ENCODE peak calls at places on chromosomes 2 and 18, in nine cellular contexts. One of them, this sample, is unnamed.

GRCh38 chr2:24816884-24817283 is 23.7 kb downstream of the CENPO start:
- DNase-seq in GM12865: no peak
- DNase-seq in foreskin fibroblast: peak
- DNase-seq in NCI-H510A treated with DMSO at 0.1 percent for 48 hours: no peak
- DNase-seq in GDM1: no peak
- DNase-seq in hypothalamus: no peak
- DNase-seq in cardiac fibroblast: peak
- DNase-seq in HEK293T: no peak
- DNase-seq in activated B cell treated with CpG ODN at 0.5 μM for 24 hours: no peak
- DNase-seq in this sample: no peak

GRCh38 chr2:133411857-133412256 is 156.4 kb downstream of the NCKAP5 start:
- DNase-seq in GM12865: no peak
- DNase-seq in foreskin fibroblast: no peak
- DNase-seq in NCI-H510A treated with DMSO at 0.1 percent for 48 hours: no peak
- DNase-seq in GDM1: no peak
- DNase-seq in hypothalamus: no peak
- DNase-seq in cardiac fibroblast: no peak
- DNase-seq in HEK293T: peak
- DNase-seq in activated B cell treated with CpG ODN at 0.5 μM for 24 hours: no peak
- DNase-seq in this sample: no peak

GRCh38 chr2:231152800-231153557 is 28.1 kb upstream of the HTR2B start:
- DNase-seq in GM12865: no peak
- DNase-seq in foreskin fibroblast: peak
- DNase-seq in NCI-H510A treated with DMSO at 0.1 percent for 48 hours: no peak
- DNase-seq in GDM1: no peak
- DNase-seq in hypothalamus: no peak
- DNase-seq in cardiac fibroblast: peak
- DNase-seq in HEK293T: no peak
- DNase-seq in activated B cell treated with CpG ODN at 0.5 μM for 24 hours: no peak
- DNase-seq in this sample: no peak

GRCh38 chr18:53790817-53791216 is 433.7 kb downstream of the MBD2 start:
- DNase-seq in GM12865: no peak
- DNase-seq in foreskin fibroblast: peak
- DNase-seq in NCI-H510A treated with DMSO at 0.1 percent for 48 hours: no peak
- DNase-seq in GDM1: no peak
- DNase-seq in hypothalamus: no peak
- DNase-seq in cardiac fibroblast: peak
- DNase-seq in HEK293T: no peak
- DNase-seq in activated B cell treated with CpG ODN at 0.5 μM for 24 hours: no peak
- DNase-seq in this sample: no peak

GRCh38 chr18:49742563-49743295 is 70.6 kb downstream of the ACAA2 start:
- DNase-seq in GM12865: no peak
- DNase-seq in foreskin fibroblast: no peak
- DNase-seq in NCI-H510A treated with DMSO at 0.1 percent for 48 hours: no peak
- DNase-seq in GDM1: no peak
- DNase-seq in hypothalamus: no peak
- DNase-seq in cardiac fibroblast: no peak
- DNase-seq in HEK293T: no peak
- DNase-seq in activated B cell treated with CpG ODN at 0.5 μM for 24 hours: no peak
- DNase-seq in this sample: no peak

GRCh38 chr2:216312441-216312840 is 59.8 kb downstream of the MARCHF4 start:
- DNase-seq in GM12865: no peak
- DNase-seq in foreskin fibroblast: no peak
- DNase-seq in NCI-H510A treated with DMSO at 0.1 percent for 48 hours: no peak
- DNase-seq in GDM1: no peak
- DNase-seq in hypothalamus: no peak
- DNase-seq in cardiac fibroblast: no peak
- DNase-seq in HEK293T: no peak
- DNase-seq in activated B cell treated with CpG ODN at 0.5 μM for 24 hours: no peak
- DNase-seq in this sample: no peak

GRCh38 chr2:100876231-100876860 is 56.4 kb downstream of the NPAS2 start:
- DNase-seq in GM12865: no peak
- DNase-seq in foreskin fibroblast: no peak
- DNase-seq in NCI-H510A treated with DMSO at 0.1 percent for 48 hours: no peak
- DNase-seq in GDM1: no peak
- DNase-seq in hypothalamus: no peak
- DNase-seq in cardiac fibroblast: no peak
- DNase-seq in HEK293T: no peak
- DNase-seq in activated B cell treated with CpG ODN at 0.5 μM for 24 hours: no peak
- DNase-seq in this sample: no peak

GRCh38 chr2:101985101-101985792 is 6.5 kb upstream of the IL1R2 start:
- DNase-seq in GM12865: no peak
- DNase-seq in foreskin fibroblast: no peak
- DNase-seq in NCI-H510A treated with DMSO at 0.1 percent for 48 hours: no peak
- DNase-seq in GDM1: no peak
- DNase-seq in hypothalamus: no peak
- DNase-seq in cardiac fibroblast: no peak
- DNase-seq in HEK293T: no peak
- DNase-seq in activated B cell treated with CpG ODN at 0.5 μM for 24 hours: no peak
- DNase-seq in this sample: no peak

GRCh38 chr2:84132371-84132770 is 326.7 kb downstream of the SUCLG1 start:
- DNase-seq in GM12865: no peak
- DNase-seq in foreskin fibroblast: no peak
- DNase-seq in NCI-H510A treated with DMSO at 0.1 percent for 48 hours: peak
- DNase-seq in GDM1: no peak
- DNase-seq in hypothalamus: no peak
- DNase-seq in cardiac fibroblast: no peak
- DNase-seq in HEK293T: no peak
- DNase-seq in activated B cell treated with CpG ODN at 0.5 μM for 24 hours: no peak
- DNase-seq in this sample: no peak

GRCh38 chr2:115880558-115880957 is 1438.1 kb downstream of the DPP10 start:
- DNase-seq in GM12865: no peak
- DNase-seq in foreskin fibroblast: no peak
- DNase-seq in NCI-H510A treated with DMSO at 0.1 percent for 48 hours: no peak
- DNase-seq in GDM1: no peak
- DNase-seq in hypothalamus: no peak
- DNase-seq in cardiac fibroblast: no peak
- DNase-seq in HEK293T: peak
- DNase-seq in activated B cell treated with CpG ODN at 0.5 μM for 24 hours: no peak
- DNase-seq in this sample: peak

GRCh38 chr2:208142255-208142924 is 3.6 kb downstream of the CRYGB start:
- DNase-seq in GM12865: no peak
- DNase-seq in foreskin fibroblast: peak
- DNase-seq in NCI-H510A treated with DMSO at 0.1 percent for 48 hours: peak
- DNase-seq in GDM1: no peak
- DNase-seq in hypothalamus: no peak
- DNase-seq in cardiac fibroblast: peak
- DNase-seq in HEK293T: no peak
- DNase-seq in activated B cell treated with CpG ODN at 0.5 μM for 24 hours: no peak
- DNase-seq in this sample: no peak

GRCh38 chr2:215749092-215749957 is 264.0 kb downstream of the MREG start:
- DNase-seq in GM12865: no peak
- DNase-seq in foreskin fibroblast: peak
- DNase-seq in NCI-H510A treated with DMSO at 0.1 percent for 48 hours: no peak
- DNase-seq in GDM1: no peak
- DNase-seq in hypothalamus: no peak
- DNase-seq in cardiac fibroblast: peak
- DNase-seq in HEK293T: no peak
- DNase-seq in activated B cell treated with CpG ODN at 0.5 μM for 24 hours: no peak
- DNase-seq in this sample: no peak

GRCh38 chr2:63049291-63050185 is 1.1 kb upstream of the OTX1 start:
- DNase-seq in GM12865: no peak
- DNase-seq in foreskin fibroblast: peak
- DNase-seq in NCI-H510A treated with DMSO at 0.1 percent for 48 hours: no peak
- DNase-seq in GDM1: no peak
- DNase-seq in hypothalamus: no peak
- DNase-seq in cardiac fibroblast: peak
- DNase-seq in HEK293T: peak
- DNase-seq in activated B cell treated with CpG ODN at 0.5 μM for 24 hours: peak
- DNase-seq in this sample: no peak

GRCh38 chr18:48605408-48605845 is 66.6 kb downstream of the CTIF start:
- DNase-seq in GM12865: peak
- DNase-seq in foreskin fibroblast: peak
- DNase-seq in NCI-H510A treated with DMSO at 0.1 percent for 48 hours: no peak
- DNase-seq in GDM1: peak
- DNase-seq in hypothalamus: no peak
- DNase-seq in cardiac fibroblast: peak
- DNase-seq in HEK293T: peak
- DNase-seq in activated B cell treated with CpG ODN at 0.5 μM for 24 hours: no peak
- DNase-seq in this sample: peak

GRCh38 chr2:126668254-126668653 is 12.3 kb downstream of the GYPC start:
- DNase-seq in GM12865: no peak
- DNase-seq in foreskin fibroblast: no peak
- DNase-seq in NCI-H510A treated with DMSO at 0.1 percent for 48 hours: no peak
- DNase-seq in GDM1: no peak
- DNase-seq in hypothalamus: no peak
- DNase-seq in cardiac fibroblast: no peak
- DNase-seq in HEK293T: no peak
- DNase-seq in activated B cell treated with CpG ODN at 0.5 μM for 24 hours: no peak
- DNase-seq in this sample: no peak

GRCh38 chr2:10752236-10752635 is 30.8 kb downstream of the ATP6V1C2 start:
- DNase-seq in GM12865: no peak
- DNase-seq in foreskin fibroblast: no peak
- DNase-seq in NCI-H510A treated with DMSO at 0.1 percent for 48 hours: no peak
- DNase-seq in GDM1: no peak
- DNase-seq in hypothalamus: no peak
- DNase-seq in cardiac fibroblast: no peak
- DNase-seq in HEK293T: no peak
- DNase-seq in activated B cell treated with CpG ODN at 0.5 μM for 24 hours: no peak
- DNase-seq in this sample: no peak

GRCh38 chr2:23460228-23460627 is 75.2 kb downstream of the KLHL29 start:
- DNase-seq in GM12865: peak
- DNase-seq in foreskin fibroblast: peak
- DNase-seq in NCI-H510A treated with DMSO at 0.1 percent for 48 hours: no peak
- DNase-seq in GDM1: no peak
- DNase-seq in hypothalamus: no peak
- DNase-seq in cardiac fibroblast: peak
- DNase-seq in HEK293T: no peak
- DNase-seq in activated B cell treated with CpG ODN at 0.5 μM for 24 hours: no peak
- DNase-seq in this sample: peak

GRCh38 chr18:75205760-75206109 is 3.2 kb downstream of the PTGR3 start:
- DNase-seq in GM12865: no peak
- DNase-seq in foreskin fibroblast: peak
- DNase-seq in NCI-H510A treated with DMSO at 0.1 percent for 48 hours: no peak
- DNase-seq in GDM1: no peak
- DNase-seq in hypothalamus: no peak
- DNase-seq in cardiac fibroblast: no peak
- DNase-seq in HEK293T: no peak
- DNase-seq in activated B cell treated with CpG ODN at 0.5 μM for 24 hours: no peak
- DNase-seq in this sample: no peak

GRCh38 chr2:54579682-54580349 is 123.7 kb downstream of the SPTBN1 start:
- DNase-seq in GM12865: peak
- DNase-seq in foreskin fibroblast: no peak
- DNase-seq in NCI-H510A treated with DMSO at 0.1 percent for 48 hours: no peak
- DNase-seq in GDM1: no peak
- DNase-seq in hypothalamus: no peak
- DNase-seq in cardiac fibroblast: no peak
- DNase-seq in HEK293T: no peak
- DNase-seq in activated B cell treated with CpG ODN at 0.5 μM for 24 hours: no peak
- DNase-seq in this sample: no peak

GRCh38 chr18:58997811-58998337 is 133.2 kb downstream of the ZNF532 start:
- DNase-seq in GM12865: no peak
- DNase-seq in foreskin fibroblast: peak
- DNase-seq in NCI-H510A treated with DMSO at 0.1 percent for 48 hours: no peak
- DNase-seq in GDM1: no peak
- DNase-seq in hypothalamus: no peak
- DNase-seq in cardiac fibroblast: peak
- DNase-seq in HEK293T: no peak
- DNase-seq in activated B cell treated with CpG ODN at 0.5 μM for 24 hours: no peak
- DNase-seq in this sample: no peak

GRCh38 chr18:75269140-75269676 is 58.6 kb downstream of the TSHZ1 start:
- DNase-seq in GM12865: no peak
- DNase-seq in foreskin fibroblast: no peak
- DNase-seq in NCI-H510A treated with DMSO at 0.1 percent for 48 hours: peak
- DNase-seq in GDM1: no peak
- DNase-seq in hypothalamus: no peak
- DNase-seq in cardiac fibroblast: no peak
- DNase-seq in HEK293T: no peak
- DNase-seq in activated B cell treated with CpG ODN at 0.5 μM for 24 hours: no peak
- DNase-seq in this sample: no peak